ENCODE peak calls at places on chromosomes 2 and 18, in ten cellular contexts. D is retinal pigment epithelial cell, T is AG09309, W is cardiac muscle cell, Q is EL, L is NCI-H2081, C is GDM1, E is NCI-H1694 treated with DMSO at 0.1 percent for 48 hours, B is RPMI7951, A is C1 segment of cervical spinal cord. S is an unnamed sample.

GRCh38 chr2:84704505-84705244 is 176.2 kb downstream of the TRABD2A start:
- DNase-seq in D (no peak), T (no peak), W (no peak), Q (no peak), L (no peak), C (no peak), E (no peak), B (no peak), A (no peak), S (peak)

GRCh38 chr2:148876589-148877402 is 1.8 kb downstream of the KIF5C start:
- DNase-seq in D (no peak), T (no peak), W (no peak), Q (peak), L (peak), C (no peak), E (peak), B (no peak), A (peak), S (no peak)

GRCh38 chr18:36811430-36811829 is 17.4 kb downstream of the TPGS2 start:
- DNase-seq in D (no peak), T (peak), W (peak), Q (peak), L (no peak), C (no peak), E (no peak), B (no peak), A (no peak), S (peak)

GRCh38 chr2:128162266-128162665 is 71.3 kb downstream of the UGGT1 start:
- DNase-seq in D (no peak), T (no peak), W (no peak), Q (no peak), L (no peak), C (no peak), E (no peak), B (no peak), A (no peak), S (no peak)

GRCh38 chr18:61833978-61834377 is 58.8 kb downstream of the RNF152 start:
- DNase-seq in D (no peak), T (no peak), W (peak), Q (peak), L (no peak), C (no peak), E (no peak), B (peak), A (no peak), S (no peak)

GRCh38 chr18:75530548-75531211 is 103.2 kb upstream of the SMIM21 start:
- DNase-seq in D (no peak), T (no peak), W (peak), Q (peak), L (no peak), C (no peak), E (no peak), B (peak), A (no peak), S (peak)

GRCh38 chr2:240672076-240672700 is 10.5 kb downstream of the AQP12B start:
- DNase-seq in D (no peak), T (no peak), W (no peak), Q (no peak), L (no peak), C (no peak), E (no peak), B (no peak), A (no peak), S (no peak)

GRCh38 chr2:109081374-109081773 is 47.6 kb upstream of the SH3RF3 start:
- DNase-seq in D (no peak), T (no peak), W (no peak), Q (no peak), L (no peak), C (no peak), E (no peak), B (no peak), A (no peak), S (no peak)

GRCh38 chr2:224261316-224261715 is 140.6 kb downstream of the FAM124B start:
- DNase-seq in D (no peak), T (no peak), W (peak), Q (no peak), L (no peak), C (no peak), E (no peak), B (no peak), A (no peak), S (peak)

GRCh38 chr2:37771600-37772088 is 100.2 kb upstream of the CDC42EP3 start:
- DNase-seq in D (no peak), T (peak), W (peak), Q (peak), L (no peak), C (no peak), E (no peak), B (peak), A (no peak), S (peak)

GRCh38 chr2:186544255-186544675 is 45.6 kb upstream of the ITGAV start:
- DNase-seq in D (peak), T (peak), W (peak), Q (peak), L (no peak), C (no peak), E (no peak), B (peak), A (no peak), S (peak)

GRCh38 chr2:197777823-197778407 is 7.2 kb downstream of the BOLL start:
- DNase-seq in D (no peak), T (peak), W (peak), Q (peak), L (peak), C (peak), E (peak), B (peak), A (no peak), S (peak)

GRCh38 chr2:126661001-126661400 is 5.0 kb downstream of the GYPC start:
- DNase-seq in D (no peak), T (no peak), W (no peak), Q (no peak), L (no peak), C (no peak), E (no peak), B (no peak), A (no peak), S (no peak)

GRCh38 chr18:72458256-72458655 is 85.9 kb downstream of the CBLN2 start:
- DNase-seq in D (peak), T (no peak), W (no peak), Q (no peak), L (no peak), C (no peak), E (no peak), B (no peak), A (no peak), S (no peak)

S was measured in AG10803.